ENCODE peak calls at places on chromosomes 16 and 17, in five cellular contexts. One of them, this sample, is unnamed.

GRCh38 chr16:87834015-87834667 is 35.2 kb downstream of the SLC7A5 start:
- ATAC-seq in GM12878: no peak
- ATAC-seq in upper lobe of left lung: no peak
- ATAC-seq in HepG2: no peak
- ATAC-seq in K562: no peak
- ATAC-seq in this sample: no peak

GRCh38 chr16:14509055-14509454 is 121.0 kb downstream of the PARN start:
- ATAC-seq in upper lobe of left lung: no peak
- ATAC-seq in HepG2: no peak
- ATAC-seq in GM12878: no peak
- ATAC-seq in K562: no peak
- ATAC-seq in this sample: no peak

GRCh38 chr16:67703626-67704025 is 15.5 kb downstream of the GFOD2 start:
- ATAC-seq in GM12878: no peak
- ATAC-seq in K562: no peak
- ATAC-seq in HepG2: no peak
- ATAC-seq in upper lobe of left lung: no peak
- ATAC-seq in this sample: no peak

GRCh38 chr16:15948532-15949209 is 745 bp upstream of the ABCC1 start:
- ATAC-seq in GM12878: peak; percentile 70
- ATAC-seq in upper lobe of left lung: no peak
- ATAC-seq in K562: no peak
- ATAC-seq in HepG2: peak; percentile 5
- ATAC-seq in this sample: no peak

GRCh38 chr17:32484041-32484461 is 2.7 kb upstream of the CDK5R1 start:
- ATAC-seq in HepG2: no peak
- ATAC-seq in upper lobe of left lung: no peak
- ATAC-seq in GM12878: no peak
- ATAC-seq in K562: no peak
- ATAC-seq in this sample: no peak

GRCh38 chr16:89001117-89002027 is 24.4 kb upstream of the CBFA2T3 start:
- ATAC-seq in HepG2: no peak
- ATAC-seq in GM12878: no peak
- ATAC-seq in upper lobe of left lung: no peak
- ATAC-seq in K562: no peak
- ATAC-seq in this sample: no peak

GRCh38 chr16:87687571-87687910 is 78.2 kb downstream of the KLHDC4 start:
- ATAC-seq in GM12878: no peak
- ATAC-seq in upper lobe of left lung: no peak
- ATAC-seq in HepG2: no peak
- ATAC-seq in K562: no peak
- ATAC-seq in this sample: no peak

GRCh38 chr17:38871247-38871991 is 1.6 kb downstream of the LASP1 start:
- ATAC-seq in K562: peak; percentile 60
- ATAC-seq in upper lobe of left lung: peak; percentile 13
- ATAC-seq in HepG2: peak; percentile 31
- ATAC-seq in GM12878: peak; percentile 24
- ATAC-seq in this sample: no peak

GRCh38 chr16:24309222-24309905 is 53.2 kb downstream of the CACNG3 start:
- ATAC-seq in GM12878: no peak
- ATAC-seq in HepG2: no peak
- ATAC-seq in K562: peak; percentile 58
- ATAC-seq in upper lobe of left lung: no peak
- ATAC-seq in this sample: no peak

GRCh38 chr17:75773121-75773807 is 8.3 kb upstream of the GALK1 start:
- ATAC-seq in K562: no peak
- ATAC-seq in HepG2: peak; percentile 26
- ATAC-seq in GM12878: no peak
- ATAC-seq in upper lobe of left lung: no peak
- ATAC-seq in this sample: peak; percentile 18

GRCh38 chr16:82263456-82264159 is 93.6 kb upstream of the MPHOSPH6 start:
- ATAC-seq in K562: peak; percentile 99
- ATAC-seq in HepG2: peak; percentile 97
- ATAC-seq in GM12878: peak; percentile 97
- ATAC-seq in upper lobe of left lung: peak; percentile 85
- ATAC-seq in this sample: peak; percentile 62

GRCh38 chr17:19457830-19458271 is 46.8 kb downstream of the RNF112 start:
- ATAC-seq in GM12878: no peak
- ATAC-seq in HepG2: peak; percentile 70
- ATAC-seq in upper lobe of left lung: no peak
- ATAC-seq in K562: no peak
- ATAC-seq in this sample: no peak

GRCh38 chr16:88936008-88936912 is 40.7 kb downstream of the CBFA2T3 start:
- ATAC-seq in K562: no peak
- ATAC-seq in upper lobe of left lung: peak; percentile 59
- ATAC-seq in GM12878: peak; percentile 54
- ATAC-seq in HepG2: peak; percentile 59
- ATAC-seq in this sample: peak; percentile 14

GRCh38 chr16:27650073-27650701 is 100.2 kb downstream of the KATNIP start:
- ATAC-seq in upper lobe of left lung: no peak
- ATAC-seq in K562: no peak
- ATAC-seq in GM12878: no peak
- ATAC-seq in HepG2: no peak
- ATAC-seq in this sample: no peak

GRCh38 chr16:21953541-21953902 is 361 bp downstream of the UQCRC2 start:
- ATAC-seq in K562: peak; percentile 64
- ATAC-seq in HepG2: peak; percentile 61
- ATAC-seq in upper lobe of left lung: peak; percentile 54
- ATAC-seq in GM12878: peak; percentile 35
- ATAC-seq in this sample: peak; percentile 19

GRCh38 chr16:66438536-66438935 is 11.4 kb downstream of the BEAN1 start:
- ATAC-seq in HepG2: no peak
- ATAC-seq in upper lobe of left lung: no peak
- ATAC-seq in GM12878: no peak
- ATAC-seq in K562: no peak
- ATAC-seq in this sample: no peak

GRCh38 chr17:62343764-62344163 is 36.6 kb upstream of the EFCAB3 start:
- ATAC-seq in HepG2: no peak
- ATAC-seq in GM12878: no peak
- ATAC-seq in K562: no peak
- ATAC-seq in upper lobe of left lung: no peak
- ATAC-seq in this sample: no peak

GRCh38 chr17:4407216-4407615 is 26.5 kb upstream of the SPNS3 start:
- ATAC-seq in upper lobe of left lung: no peak
- ATAC-seq in K562: no peak
- ATAC-seq in HepG2: no peak
- ATAC-seq in GM12878: no peak
- ATAC-seq in this sample: no peak

GRCh38 chr16:23843143-23843542 is 7.4 kb downstream of the PRKCB start:
- ATAC-seq in GM12878: peak; percentile 56
- ATAC-seq in K562: no peak
- ATAC-seq in HepG2: no peak
- ATAC-seq in upper lobe of left lung: no peak
- ATAC-seq in this sample: no peak

GRCh38 chr16:81180578-81180977 is 57.9 kb upstream of the BCO1 start:
- ATAC-seq in GM12878: no peak
- ATAC-seq in HepG2: peak; percentile 9
- ATAC-seq in K562: no peak
- ATAC-seq in upper lobe of left lung: no peak
- ATAC-seq in this sample: no peak

GRCh38 chr17:17804007-17804406 is 32.8 kb downstream of the SREBF1 start:
- ATAC-seq in upper lobe of left lung: no peak
- ATAC-seq in HepG2: no peak
- ATAC-seq in K562: no peak
- ATAC-seq in GM12878: no peak
- ATAC-seq in this sample: no peak

GRCh38 chr16:66525396-66526180 is 24.3 kb downstream of the TK2 start:
- ATAC-seq in upper lobe of left lung: peak; percentile 28
- ATAC-seq in HepG2: no peak
- ATAC-seq in GM12878: no peak
- ATAC-seq in K562: peak; percentile 65
- ATAC-seq in this sample: no peak

GRCh38 chr16:11278681-11279628 is 2.2 kb downstream of the PRM1 start:
- ATAC-seq in upper lobe of left lung: no peak
- ATAC-seq in K562: no peak
- ATAC-seq in HepG2: peak; percentile 69
- ATAC-seq in GM12878: peak; percentile 14
- ATAC-seq in this sample: no peak

GRCh38 chr16:47144559-47144877 is 773 bp upstream of the NETO2 start:
- ATAC-seq in upper lobe of left lung: peak; percentile 1
- ATAC-seq in HepG2: peak; percentile 18
- ATAC-seq in K562: no peak
- ATAC-seq in GM12878: peak; percentile 5
- ATAC-seq in this sample: no peak

GRCh38 chr16:20613471-20613887 is 37.3 kb upstream of the ACSM2B start:
- ATAC-seq in HepG2: no peak
- ATAC-seq in GM12878: no peak
- ATAC-seq in upper lobe of left lung: no peak
- ATAC-seq in K562: no peak
- ATAC-seq in this sample: no peak

GRCh38 chr17:8417806-8418205 is 17.9 kb upstream of the NDEL1 start:
- ATAC-seq in GM12878: no peak
- ATAC-seq in HepG2: peak; percentile 70
- ATAC-seq in upper lobe of left lung: no peak
- ATAC-seq in K562: no peak
- ATAC-seq in this sample: no peak
- H3K27ac ChIP-seq in GM12878: no peak overlapping the region
- H3K27ac ChIP-seq in HepG2: peak overlapping the region; percentile 5
- H3K27ac ChIP-seq in upper lobe of left lung: peak overlapping the region; percentile 41
- H3K27ac ChIP-seq in K562: no peak overlapping the region
- H3K27ac ChIP-seq in this sample: no peak overlapping the region

GRCh38 chr17:78313735-78314648 is 45.9 kb downstream of the SOCS3 start:
- ATAC-seq in K562: peak; percentile 87
- ATAC-seq in GM12878: peak; percentile 69
- ATAC-seq in HepG2: peak; percentile 66
- ATAC-seq in upper lobe of left lung: peak; percentile 75
- ATAC-seq in this sample: peak; percentile 79

GRCh38 chr17:78316115-78316866 is 43.6 kb downstream of the SOCS3 start:
- ATAC-seq in HepG2: no peak
- ATAC-seq in upper lobe of left lung: no peak
- ATAC-seq in GM12878: peak; percentile 13
- ATAC-seq in K562: no peak
- ATAC-seq in this sample: no peak

GRCh38 chr17:78316867-78317816 is 42.7 kb downstream of the SOCS3 start:
- ATAC-seq in HepG2: no peak
- ATAC-seq in GM12878: peak; percentile 47
- ATAC-seq in upper lobe of left lung: no peak
- ATAC-seq in K562: peak; percentile 57
- ATAC-seq in this sample: no peak

GRCh38 chr17:78314683-78315354 is 45.1 kb downstream of the SOCS3 start:
- ATAC-seq in upper lobe of left lung: no peak
- ATAC-seq in K562: no peak
- ATAC-seq in GM12878: no peak
- ATAC-seq in HepG2: no peak
- ATAC-seq in this sample: no peak

DNA sequence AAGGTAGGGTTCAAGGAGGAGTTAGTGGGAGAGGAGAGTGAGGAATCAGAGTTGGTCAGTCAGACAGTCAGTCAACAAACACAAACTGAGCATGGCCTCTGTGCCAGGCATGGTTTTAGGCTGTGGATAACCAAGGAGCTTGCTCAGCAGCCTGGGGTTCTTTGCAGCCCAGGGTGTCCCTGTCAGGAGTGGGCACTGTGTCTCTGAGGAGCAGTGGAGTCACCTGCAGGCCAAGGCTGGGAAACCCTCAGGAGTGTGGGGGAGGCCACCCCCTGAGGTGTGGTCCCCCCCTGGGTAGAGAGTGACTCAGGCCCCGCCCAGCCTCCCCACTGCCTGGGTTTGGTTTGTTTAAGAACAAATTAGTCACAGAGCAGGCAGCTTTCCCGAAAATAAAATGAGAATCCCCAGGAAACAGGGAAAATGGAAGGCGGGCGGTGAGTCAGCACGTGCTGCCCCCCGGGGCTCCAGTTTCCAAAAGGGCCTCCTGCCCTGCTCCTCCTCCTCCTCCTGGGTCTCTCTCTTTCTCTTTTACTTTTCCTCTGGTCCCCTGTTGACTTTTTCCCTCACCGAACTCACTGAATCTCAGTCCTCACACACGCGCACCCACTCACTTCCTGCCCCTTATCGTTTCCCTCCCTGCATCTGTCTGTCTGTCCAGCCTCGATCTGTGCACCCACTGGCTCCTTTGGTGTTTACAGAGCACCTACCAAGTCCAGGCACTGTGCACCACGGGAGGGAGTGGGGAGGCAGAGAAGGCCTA is 44.3 kb downstream of the SOCS3 start:
- ATAC-seq in upper lobe of left lung: peak; percentile 84
- ATAC-seq in HepG2: no peak
- ATAC-seq in GM12878: peak; percentile 58
- ATAC-seq in K562: peak; percentile 65
- ATAC-seq in this sample: peak; percentile 78
- TF ChIP-seq EP300 in upper lobe of left lung: peak; percentile 67
- TF ChIP-seq EP300 in HepG2: no peak
- TF ChIP-seq EP300 in GM12878: no peak
- TF ChIP-seq EP300 in K562: peak; percentile 77
- TF ChIP-seq EP300 in this sample: no peak

DNA sequence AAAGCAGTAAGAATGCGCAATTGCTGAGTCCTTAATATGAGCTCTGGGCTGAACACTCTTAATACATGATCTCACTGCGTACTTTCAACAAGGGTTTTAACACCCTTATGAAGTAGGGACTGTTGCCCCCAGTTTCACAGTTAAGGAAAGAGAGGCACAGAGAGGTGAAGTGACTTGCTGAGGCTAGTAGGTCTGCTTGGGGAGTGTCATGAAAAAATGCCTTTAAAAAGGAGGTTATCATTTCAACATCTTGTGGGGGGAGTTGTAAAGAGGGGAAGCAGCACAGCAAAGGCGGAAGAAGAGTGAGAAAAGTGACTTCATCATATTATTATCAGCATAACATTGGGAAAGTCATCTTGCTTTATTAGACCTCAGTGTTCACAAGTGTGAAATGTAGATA is 2.1 kb downstream of the CCL4L2 start:
- ATAC-seq in upper lobe of left lung: peak; percentile 16
- ATAC-seq in HepG2: no peak
- ATAC-seq in K562: no peak
- ATAC-seq in GM12878: no peak
- ATAC-seq in this sample: no peak
- TF ChIP-seq POLR2AphosphoS5 in upper lobe of left lung: no peak
- TF ChIP-seq POLR2AphosphoS5 in HepG2: no peak
- TF ChIP-seq POLR2AphosphoS5 in K562: no peak
- TF ChIP-seq POLR2AphosphoS5 in GM12878: no peak
- TF ChIP-seq POLR2AphosphoS5 in this sample: no peak

GRCh38 chr16:50301626-50302471 is 35.5 kb downstream of the ADCY7 start:
- ATAC-seq in GM12878: no peak
- ATAC-seq in K562: no peak
- ATAC-seq in HepG2: peak; percentile 15
- ATAC-seq in upper lobe of left lung: peak; percentile 74
- ATAC-seq in this sample: peak; percentile 78
- H3K27ac ChIP-seq in GM12878: no peak overlapping the region
- H3K27ac ChIP-seq in K562: no peak overlapping the region
- H3K27ac ChIP-seq in HepG2: no peak overlapping the region
- H3K27ac ChIP-seq in upper lobe of left lung: no peak overlapping the region
- H3K27ac ChIP-seq in this sample: peak overlapping the region; percentile 72

GRCh38 chr17:2971851-2972250 is 91.6 kb downstream of the OR1D5 start:
- ATAC-seq in HepG2: no peak
- ATAC-seq in upper lobe of left lung: no peak
- ATAC-seq in GM12878: no peak
- ATAC-seq in K562: no peak
- ATAC-seq in this sample: no peak
- TF ChIP-seq EP300 in HepG2: no peak
- TF ChIP-seq EP300 in upper lobe of left lung: no peak
- TF ChIP-seq EP300 in GM12878: no peak
- TF ChIP-seq EP300 in K562: no peak
- TF ChIP-seq EP300 in this sample: no peak

This sample was measured in gastroesophageal sphincter.